ENCODE peak calls at places on chromosomes 4 and X, in four cellular contexts. A is stimulated activated effector memory CD8-positive, alpha-beta T cell treated with anti-CD3 and anti-CD28 coated beads, Interleukin-12 subunit alpha, Interleukin-12 subunit beta, amount 100 ng/mL, for 72 hours; Q is MCF 10A; G is skeletal muscle cell. Y is an unnamed sample.

GRCh38 chrX:71439420-71439819 is 73.3 kb downstream of the TAF1 start:
- DNase-seq in A (no peak), Q (no peak), G (no peak), Y (no peak)

GRCh38 chrX:1412551-1413161 is 20.7 kb upstream of the SLC25A6 start:
- DNase-seq in A (no peak), Q (no peak), G (no peak), Y (no peak)

GRCh38 chr4:158521490-158522111 is at the start of gene RXFP1:
- DNase-seq in A (no peak), Q (no peak), G (no peak), Y (no peak)

GRCh38 chr4:1472148-1472797 is 66.0 kb upstream of the NKX1-1 start:
- DNase-seq in A (no peak), Q (no peak), G (no peak), Y (no peak)

GRCh38 chr4:83438719-83439118 is 16.9 kb downstream of the HELQ start:
- DNase-seq in A (no peak), Q (no peak), G (no peak), Y (no peak)

GRCh38 chrX:130079824-130080406 is 30.4 kb downstream of the ELF4 start:
- DNase-seq in A (peak), Q (peak), G (peak), Y (no peak)

GRCh38 chr4:93409035-93409434 is 419.5 kb upstream of the ATOH1 start:
- DNase-seq in A (no peak), Q (no peak), G (no peak), Y (no peak)

GRCh38 chr4:173490817-173491518 is 39.1 kb downstream of the HAND2 start:
- DNase-seq in A (no peak), Q (peak), G (peak), Y (no peak)

GRCh38 chrX:71315917-71316316 is 14.4 kb downstream of the ITGB1BP2 start:
- DNase-seq in A (no peak), Q (no peak), G (no peak), Y (no peak)

GRCh38 chr4:129839687-129840086 is 743.7 kb downstream of the C4orf33 start:
- DNase-seq in A (no peak), Q (peak), G (peak), Y (no peak)

GRCh38 chr4:73499996-73500765 is 18.6 kb downstream of the AFM start:
- DNase-seq in A (no peak), Q (no peak), G (no peak), Y (no peak)